ENCODE peak calls at places on chromosomes 16 and 17, in nine cellular contexts. One of them, this sample, is unnamed.

GRCh38 chr17:52790359-52790955 is 631.9 kb upstream of the CA10 start:
- DNase-seq in glutamatergic neuron: peak
- DNase-seq in coronary artery: no peak
- DNase-seq in heart right ventricle: no peak
- DNase-seq in fibroblast of pulmonary artery: peak
- DNase-seq in Calu3: no peak
- DNase-seq in mucosa of descending colon: no peak
- DNase-seq in fibroblast of lung: no peak
- DNase-seq in activated CD8-positive, alpha-beta T cell treated with anti-CD3 and anti-CD28 coated beads for 36 hours: no peak
- DNase-seq in this sample: no peak

GRCh38 chr17:14756469-14756868 is 455.6 kb downstream of the HS3ST3B1 start:
- DNase-seq in glutamatergic neuron: no peak
- DNase-seq in coronary artery: no peak
- DNase-seq in heart right ventricle: no peak
- DNase-seq in fibroblast of pulmonary artery: no peak
- DNase-seq in Calu3: no peak
- DNase-seq in mucosa of descending colon: no peak
- DNase-seq in fibroblast of lung: no peak
- DNase-seq in activated CD8-positive, alpha-beta T cell treated with anti-CD3 and anti-CD28 coated beads for 36 hours: no peak
- DNase-seq in this sample: no peak

GRCh38 chr17:2689411-2690164 is 22.0 kb downstream of the CLUH start:
- DNase-seq in glutamatergic neuron: no peak
- DNase-seq in coronary artery: peak
- DNase-seq in heart right ventricle: peak
- DNase-seq in fibroblast of pulmonary artery: no peak
- DNase-seq in Calu3: no peak
- DNase-seq in mucosa of descending colon: peak
- DNase-seq in fibroblast of lung: no peak
- DNase-seq in activated CD8-positive, alpha-beta T cell treated with anti-CD3 and anti-CD28 coated beads for 36 hours: no peak
- DNase-seq in this sample: peak

GRCh38 chr17:14575349-14575966 is 274.6 kb downstream of the HS3ST3B1 start:
- DNase-seq in glutamatergic neuron: no peak
- DNase-seq in coronary artery: no peak
- DNase-seq in heart right ventricle: no peak
- DNase-seq in fibroblast of pulmonary artery: no peak
- DNase-seq in Calu3: no peak
- DNase-seq in mucosa of descending colon: no peak
- DNase-seq in fibroblast of lung: no peak
- DNase-seq in activated CD8-positive, alpha-beta T cell treated with anti-CD3 and anti-CD28 coated beads for 36 hours: no peak
- DNase-seq in this sample: no peak

GRCh38 chr16:85536073-85536410 is 77.1 kb upstream of the GSE1 start:
- DNase-seq in glutamatergic neuron: no peak
- DNase-seq in coronary artery: no peak
- DNase-seq in heart right ventricle: peak
- DNase-seq in fibroblast of pulmonary artery: peak
- DNase-seq in Calu3: no peak
- DNase-seq in mucosa of descending colon: no peak
- DNase-seq in fibroblast of lung: no peak
- DNase-seq in activated CD8-positive, alpha-beta T cell treated with anti-CD3 and anti-CD28 coated beads for 36 hours: no peak
- DNase-seq in this sample: no peak

GRCh38 chr17:77923135-77923534 is 35.4 kb upstream of the TNRC6C start:
- DNase-seq in glutamatergic neuron: no peak
- DNase-seq in coronary artery: no peak
- DNase-seq in heart right ventricle: no peak
- DNase-seq in fibroblast of pulmonary artery: no peak
- DNase-seq in Calu3: no peak
- DNase-seq in mucosa of descending colon: no peak
- DNase-seq in fibroblast of lung: no peak
- DNase-seq in activated CD8-positive, alpha-beta T cell treated with anti-CD3 and anti-CD28 coated beads for 36 hours: no peak
- DNase-seq in this sample: no peak

GRCh38 chr16:87463722-87464690 is 28.8 kb downstream of the ZCCHC14 start:
- DNase-seq in glutamatergic neuron: no peak
- DNase-seq in coronary artery: no peak
- DNase-seq in heart right ventricle: peak
- DNase-seq in fibroblast of pulmonary artery: peak
- DNase-seq in Calu3: no peak
- DNase-seq in mucosa of descending colon: no peak
- DNase-seq in fibroblast of lung: peak
- DNase-seq in activated CD8-positive, alpha-beta T cell treated with anti-CD3 and anti-CD28 coated beads for 36 hours: peak
- DNase-seq in this sample: no peak

GRCh38 chr17:79809530-79810137 is 12.8 kb upstream of the CBX8 start:
- DNase-seq in glutamatergic neuron: no peak
- DNase-seq in coronary artery: no peak
- DNase-seq in heart right ventricle: no peak
- DNase-seq in fibroblast of pulmonary artery: no peak
- DNase-seq in Calu3: peak
- DNase-seq in mucosa of descending colon: peak
- DNase-seq in fibroblast of lung: no peak
- DNase-seq in activated CD8-positive, alpha-beta T cell treated with anti-CD3 and anti-CD28 coated beads for 36 hours: no peak
- DNase-seq in this sample: no peak

GRCh38 chr17:58684003-58684402 is 7.8 kb downstream of the TEX14 start:
- DNase-seq in glutamatergic neuron: no peak
- DNase-seq in coronary artery: no peak
- DNase-seq in heart right ventricle: no peak
- DNase-seq in fibroblast of pulmonary artery: no peak
- DNase-seq in Calu3: no peak
- DNase-seq in mucosa of descending colon: no peak
- DNase-seq in fibroblast of lung: no peak
- DNase-seq in activated CD8-positive, alpha-beta T cell treated with anti-CD3 and anti-CD28 coated beads for 36 hours: no peak
- DNase-seq in this sample: no peak

GRCh38 chr16:4272114-4272954 is 489 bp downstream of the TFAP4 start:
- DNase-seq in glutamatergic neuron: peak
- DNase-seq in coronary artery: no peak
- DNase-seq in heart right ventricle: peak
- DNase-seq in fibroblast of pulmonary artery: no peak
- DNase-seq in Calu3: peak
- DNase-seq in mucosa of descending colon: peak
- DNase-seq in fibroblast of lung: peak
- DNase-seq in activated CD8-positive, alpha-beta T cell treated with anti-CD3 and anti-CD28 coated beads for 36 hours: no peak
- DNase-seq in this sample: peak

GRCh38 chr16:30472328-30472942 is at the start of gene ITGAL:
- DNase-seq in glutamatergic neuron: no peak
- DNase-seq in coronary artery: no peak
- DNase-seq in heart right ventricle: peak
- DNase-seq in fibroblast of pulmonary artery: no peak
- DNase-seq in Calu3: no peak
- DNase-seq in mucosa of descending colon: peak
- DNase-seq in fibroblast of lung: no peak
- DNase-seq in activated CD8-positive, alpha-beta T cell treated with anti-CD3 and anti-CD28 coated beads for 36 hours: peak
- DNase-seq in this sample: no peak

GRCh38 chr16:13393816-13394215 is 492.4 kb downstream of the SHISA9 start:
- DNase-seq in glutamatergic neuron: no peak
- DNase-seq in coronary artery: no peak
- DNase-seq in heart right ventricle: no peak
- DNase-seq in fibroblast of pulmonary artery: no peak
- DNase-seq in Calu3: no peak
- DNase-seq in mucosa of descending colon: no peak
- DNase-seq in fibroblast of lung: no peak
- DNase-seq in activated CD8-positive, alpha-beta T cell treated with anti-CD3 and anti-CD28 coated beads for 36 hours: no peak
- DNase-seq in this sample: no peak

GRCh38 chr17:57819273-57819672 is 30.6 kb downstream of the MRPS23 start:
- DNase-seq in glutamatergic neuron: no peak
- DNase-seq in coronary artery: no peak
- DNase-seq in heart right ventricle: no peak
- DNase-seq in fibroblast of pulmonary artery: no peak
- DNase-seq in Calu3: no peak
- DNase-seq in mucosa of descending colon: no peak
- DNase-seq in fibroblast of lung: peak
- DNase-seq in activated CD8-positive, alpha-beta T cell treated with anti-CD3 and anti-CD28 coated beads for 36 hours: no peak
- DNase-seq in this sample: no peak

GRCh38 chr17:8954339-8954738 is 11.2 kb downstream of the PIK3R5 start:
- DNase-seq in glutamatergic neuron: no peak
- DNase-seq in coronary artery: no peak
- DNase-seq in heart right ventricle: peak
- DNase-seq in fibroblast of pulmonary artery: no peak
- DNase-seq in Calu3: no peak
- DNase-seq in mucosa of descending colon: peak
- DNase-seq in fibroblast of lung: no peak
- DNase-seq in activated CD8-positive, alpha-beta T cell treated with anti-CD3 and anti-CD28 coated beads for 36 hours: peak
- DNase-seq in this sample: no peak

GRCh38 chr17:78804777-78805176 is 22.7 kb upstream of the CYTH1 start:
- DNase-seq in glutamatergic neuron: no peak
- DNase-seq in coronary artery: no peak
- DNase-seq in heart right ventricle: peak
- DNase-seq in fibroblast of pulmonary artery: no peak
- DNase-seq in Calu3: no peak
- DNase-seq in mucosa of descending colon: no peak
- DNase-seq in fibroblast of lung: no peak
- DNase-seq in activated CD8-positive, alpha-beta T cell treated with anti-CD3 and anti-CD28 coated beads for 36 hours: peak
- DNase-seq in this sample: no peak

GRCh38 chr17:73650147-73650546 is 5.9 kb upstream of the SDK2 start:
- DNase-seq in glutamatergic neuron: no peak
- DNase-seq in coronary artery: peak
- DNase-seq in heart right ventricle: no peak
- DNase-seq in fibroblast of pulmonary artery: no peak
- DNase-seq in Calu3: no peak
- DNase-seq in mucosa of descending colon: no peak
- DNase-seq in fibroblast of lung: no peak
- DNase-seq in activated CD8-positive, alpha-beta T cell treated with anti-CD3 and anti-CD28 coated beads for 36 hours: peak
- DNase-seq in this sample: no peak

GRCh38 chr16:57531635-57532220 is 4.6 kb downstream of the CCDC102A start:
- DNase-seq in glutamatergic neuron: no peak
- DNase-seq in coronary artery: peak
- DNase-seq in heart right ventricle: peak
- DNase-seq in fibroblast of pulmonary artery: no peak
- DNase-seq in Calu3: no peak
- DNase-seq in mucosa of descending colon: peak
- DNase-seq in fibroblast of lung: no peak
- DNase-seq in activated CD8-positive, alpha-beta T cell treated with anti-CD3 and anti-CD28 coated beads for 36 hours: no peak
- DNase-seq in this sample: no peak

GRCh38 chr17:37180371-37180770 is 195.4 kb upstream of the C17orf78 start:
- DNase-seq in glutamatergic neuron: no peak
- DNase-seq in coronary artery: no peak
- DNase-seq in heart right ventricle: no peak
- DNase-seq in fibroblast of pulmonary artery: no peak
- DNase-seq in Calu3: no peak
- DNase-seq in mucosa of descending colon: no peak
- DNase-seq in fibroblast of lung: no peak
- DNase-seq in activated CD8-positive, alpha-beta T cell treated with anti-CD3 and anti-CD28 coated beads for 36 hours: no peak
- DNase-seq in this sample: no peak
- TF ChIP-seq CTCF in glutamatergic neuron: no peak
- TF ChIP-seq CTCF in coronary artery: no peak
- TF ChIP-seq CTCF in heart right ventricle: no peak
- TF ChIP-seq CTCF in fibroblast of pulmonary artery: no peak
- TF ChIP-seq CTCF in Calu3: no peak
- TF ChIP-seq CTCF in mucosa of descending colon: no peak
- TF ChIP-seq CTCF in fibroblast of lung: no peak
- TF ChIP-seq CTCF in activated CD8-positive, alpha-beta T cell treated with anti-CD3 and anti-CD28 coated beads for 36 hours: no peak
- TF ChIP-seq CTCF in this sample: no peak

DNA sequence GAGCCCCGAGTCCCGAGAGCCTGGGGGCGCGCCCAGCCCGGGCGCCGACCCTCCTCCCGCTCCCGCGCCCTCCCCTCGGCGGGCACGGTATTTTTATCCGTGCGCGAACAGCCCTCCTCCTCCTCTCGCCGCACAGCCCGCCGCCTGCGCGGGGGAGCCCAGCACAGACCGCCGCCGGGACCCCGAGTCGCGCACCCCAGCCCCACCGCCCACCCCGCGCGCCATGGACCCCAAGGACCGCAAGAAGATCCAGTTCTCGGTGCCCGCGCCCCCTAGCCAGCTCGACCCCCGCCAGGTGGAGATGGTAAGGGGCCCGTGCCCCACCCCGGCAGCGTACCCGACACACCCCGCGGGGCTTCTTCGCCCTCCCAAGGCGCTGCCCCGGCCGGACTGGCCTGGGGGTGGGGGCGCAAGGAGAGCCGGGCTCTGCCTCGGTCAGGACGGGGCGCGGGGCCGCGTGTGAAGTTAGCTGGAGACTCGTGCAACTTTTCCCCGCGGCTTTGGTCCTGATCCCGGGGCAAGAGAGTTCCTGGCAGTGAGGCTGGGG is 491 bp downstream of the PPP1R1B start:
- DNase-seq in glutamatergic neuron: no peak
- DNase-seq in coronary artery: no peak
- DNase-seq in heart right ventricle: no peak
- DNase-seq in fibroblast of pulmonary artery: no peak
- DNase-seq in Calu3: no peak
- DNase-seq in mucosa of descending colon: no peak
- DNase-seq in fibroblast of lung: no peak
- DNase-seq in activated CD8-positive, alpha-beta T cell treated with anti-CD3 and anti-CD28 coated beads for 36 hours: no peak
- DNase-seq in this sample: no peak
- TF ChIP-seq CTCF in glutamatergic neuron: no peak
- TF ChIP-seq CTCF in coronary artery: no peak
- TF ChIP-seq CTCF in heart right ventricle: no peak
- TF ChIP-seq CTCF in fibroblast of pulmonary artery: no peak
- TF ChIP-seq CTCF in Calu3: no peak
- TF ChIP-seq CTCF in mucosa of descending colon: no peak
- TF ChIP-seq CTCF in fibroblast of lung: no peak
- TF ChIP-seq CTCF in activated CD8-positive, alpha-beta T cell treated with anti-CD3 and anti-CD28 coated beads for 36 hours: no peak
- TF ChIP-seq CTCF in this sample: no peak

GRCh38 chr16:70682239-70683145 is 3.4 kb downstream of the MTSS2 start:
- DNase-seq in glutamatergic neuron: peak
- DNase-seq in coronary artery: no peak
- DNase-seq in heart right ventricle: no peak
- DNase-seq in fibroblast of pulmonary artery: no peak
- DNase-seq in Calu3: no peak
- DNase-seq in mucosa of descending colon: peak
- DNase-seq in fibroblast of lung: no peak
- DNase-seq in activated CD8-positive, alpha-beta T cell treated with anti-CD3 and anti-CD28 coated beads for 36 hours: no peak
- DNase-seq in this sample: no peak
- TF ChIP-seq CTCF in glutamatergic neuron: no peak
- TF ChIP-seq CTCF in coronary artery: no peak
- TF ChIP-seq CTCF in heart right ventricle: peak
- TF ChIP-seq CTCF in fibroblast of pulmonary artery: no peak
- TF ChIP-seq CTCF in Calu3: no peak
- TF ChIP-seq CTCF in mucosa of descending colon: no peak
- TF ChIP-seq CTCF in fibroblast of lung: no peak
- TF ChIP-seq CTCF in activated CD8-positive, alpha-beta T cell treated with anti-CD3 and anti-CD28 coated beads for 36 hours: no peak
- TF ChIP-seq CTCF in this sample: peak

GRCh38 chr16:79265701-79266100 is 334.8 kb downstream of the MAF start:
- DNase-seq in glutamatergic neuron: no peak
- DNase-seq in coronary artery: no peak
- DNase-seq in heart right ventricle: no peak
- DNase-seq in fibroblast of pulmonary artery: no peak
- DNase-seq in Calu3: no peak
- DNase-seq in mucosa of descending colon: no peak
- DNase-seq in fibroblast of lung: no peak
- DNase-seq in activated CD8-positive, alpha-beta T cell treated with anti-CD3 and anti-CD28 coated beads for 36 hours: no peak
- DNase-seq in this sample: no peak

GRCh38 chr16:79264237-79265104 is 336.1 kb downstream of the MAF start:
- DNase-seq in glutamatergic neuron: no peak
- DNase-seq in coronary artery: no peak
- DNase-seq in heart right ventricle: peak
- DNase-seq in fibroblast of pulmonary artery: no peak
- DNase-seq in Calu3: no peak
- DNase-seq in mucosa of descending colon: no peak
- DNase-seq in fibroblast of lung: no peak
- DNase-seq in activated CD8-positive, alpha-beta T cell treated with anti-CD3 and anti-CD28 coated beads for 36 hours: no peak
- DNase-seq in this sample: no peak

GRCh38 chr16:79261944-79262552 is 338.5 kb downstream of the MAF start:
- DNase-seq in glutamatergic neuron: no peak
- DNase-seq in coronary artery: no peak
- DNase-seq in heart right ventricle: peak
- DNase-seq in fibroblast of pulmonary artery: no peak
- DNase-seq in Calu3: no peak
- DNase-seq in mucosa of descending colon: no peak
- DNase-seq in fibroblast of lung: no peak
- DNase-seq in activated CD8-positive, alpha-beta T cell treated with anti-CD3 and anti-CD28 coated beads for 36 hours: no peak
- DNase-seq in this sample: no peak

GRCh38 chr16:79257958-79258490 is 342.5 kb downstream of the MAF start:
- DNase-seq in glutamatergic neuron: no peak
- DNase-seq in coronary artery: no peak
- DNase-seq in heart right ventricle: no peak
- DNase-seq in fibroblast of pulmonary artery: no peak
- DNase-seq in Calu3: no peak
- DNase-seq in mucosa of descending colon: no peak
- DNase-seq in fibroblast of lung: no peak
- DNase-seq in activated CD8-positive, alpha-beta T cell treated with anti-CD3 and anti-CD28 coated beads for 36 hours: no peak
- DNase-seq in this sample: no peak

GRCh38 chr16:79261461-79261860 is 339.1 kb downstream of the MAF start:
- DNase-seq in glutamatergic neuron: peak
- DNase-seq in coronary artery: no peak
- DNase-seq in heart right ventricle: peak
- DNase-seq in fibroblast of pulmonary artery: no peak
- DNase-seq in Calu3: peak
- DNase-seq in mucosa of descending colon: no peak
- DNase-seq in fibroblast of lung: no peak
- DNase-seq in activated CD8-positive, alpha-beta T cell treated with anti-CD3 and anti-CD28 coated beads for 36 hours: peak
- DNase-seq in this sample: peak
- TF ChIP-seq CTCF in glutamatergic neuron: peak
- TF ChIP-seq CTCF in coronary artery: no peak
- TF ChIP-seq CTCF in heart right ventricle: peak
- TF ChIP-seq CTCF in fibroblast of pulmonary artery: no peak
- TF ChIP-seq CTCF in Calu3: no peak
- TF ChIP-seq CTCF in mucosa of descending colon: peak
- TF ChIP-seq CTCF in fibroblast of lung: no peak
- TF ChIP-seq CTCF in activated CD8-positive, alpha-beta T cell treated with anti-CD3 and anti-CD28 coated beads for 36 hours: peak
- TF ChIP-seq CTCF in this sample: peak